ENCODE peak calls at places on chromosome 4, in nine cellular contexts. One of them, this sample, is unnamed.

GRCh38 chr4:112057479-112057878 is 87.8 kb upstream of the FAM241A start:
- DNase-seq in A549: no peak
- DNase-seq in tibial nerve: no peak
- DNase-seq in ovary: no peak
- DNase-seq in SK-N-SH: no peak
- DNase-seq in upper lobe of left lung: no peak
- DNase-seq in HepG2: no peak
- DNase-seq in suprapubic skin: no peak
- DNase-seq in K562: no peak
- DNase-seq in this sample: no peak

GRCh38 chr4:52374847-52375246 is 284.3 kb downstream of the USP46 start:
- DNase-seq in A549: peak
- DNase-seq in tibial nerve: no peak
- DNase-seq in ovary: no peak
- DNase-seq in SK-N-SH: no peak
- DNase-seq in upper lobe of left lung: no peak
- DNase-seq in HepG2: peak
- DNase-seq in suprapubic skin: no peak
- DNase-seq in K562: no peak
- DNase-seq in this sample: no peak

GRCh38 chr4:166169111-166169510 is 296.1 kb downstream of the TLL1 start:
- DNase-seq in A549: peak
- DNase-seq in tibial nerve: no peak
- DNase-seq in ovary: no peak
- DNase-seq in SK-N-SH: no peak
- DNase-seq in upper lobe of left lung: no peak
- DNase-seq in HepG2: peak
- DNase-seq in suprapubic skin: no peak
- DNase-seq in K562: no peak
- DNase-seq in this sample: no peak

GRCh38 chr4:136643416-136643815 is 888.9 kb downstream of the PCDH18 start:
- DNase-seq in A549: no peak
- DNase-seq in tibial nerve: no peak
- DNase-seq in ovary: no peak
- DNase-seq in SK-N-SH: peak
- DNase-seq in upper lobe of left lung: no peak
- DNase-seq in HepG2: no peak
- DNase-seq in suprapubic skin: no peak
- DNase-seq in K562: no peak
- DNase-seq in this sample: no peak

GRCh38 chr4:176277162-176277904 is 8.3 kb upstream of the ASB5 start:
- DNase-seq in A549: peak
- DNase-seq in tibial nerve: no peak
- DNase-seq in ovary: peak
- DNase-seq in SK-N-SH: peak
- DNase-seq in upper lobe of left lung: peak
- DNase-seq in HepG2: peak
- DNase-seq in suprapubic skin: no peak
- DNase-seq in K562: peak
- DNase-seq in this sample: peak

GRCh38 chr4:75779059-75779757 is 54.8 kb downstream of the USO1 start:
- DNase-seq in A549: no peak
- DNase-seq in tibial nerve: no peak
- DNase-seq in ovary: no peak
- DNase-seq in SK-N-SH: no peak
- DNase-seq in upper lobe of left lung: no peak
- DNase-seq in HepG2: no peak
- DNase-seq in suprapubic skin: no peak
- DNase-seq in K562: no peak
- DNase-seq in this sample: no peak

GRCh38 chr4:38715076-38715475 is 51.1 kb downstream of the KLF3 start:
- DNase-seq in A549: no peak
- DNase-seq in tibial nerve: no peak
- DNase-seq in ovary: no peak
- DNase-seq in SK-N-SH: no peak
- DNase-seq in upper lobe of left lung: no peak
- DNase-seq in HepG2: no peak
- DNase-seq in suprapubic skin: no peak
- DNase-seq in K562: no peak
- DNase-seq in this sample: no peak

GRCh38 chr4:142893012-142893411 is 46.9 kb upstream of the INPP4B start:
- DNase-seq in A549: no peak
- DNase-seq in tibial nerve: no peak
- DNase-seq in ovary: no peak
- DNase-seq in SK-N-SH: no peak
- DNase-seq in upper lobe of left lung: no peak
- DNase-seq in HepG2: no peak
- DNase-seq in suprapubic skin: no peak
- DNase-seq in K562: no peak
- DNase-seq in this sample: no peak

DNA sequence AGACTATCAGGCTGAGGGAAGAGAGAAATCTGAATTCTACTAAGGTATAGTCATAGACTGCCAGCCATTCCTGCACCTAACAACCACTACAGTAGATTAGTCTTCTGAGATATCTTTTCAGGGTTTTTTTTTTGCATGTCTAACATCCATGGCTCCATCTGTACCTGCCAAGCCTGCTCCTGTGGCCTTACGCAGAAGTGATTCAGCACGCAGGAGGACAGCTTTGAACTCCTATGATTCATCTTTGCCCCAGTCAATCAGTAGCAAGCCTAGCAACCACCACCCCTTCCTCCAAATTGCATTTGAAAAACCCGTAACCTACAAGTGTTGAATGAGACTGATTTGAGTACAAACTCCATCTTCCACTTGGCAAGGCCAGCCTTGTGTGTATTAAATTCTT is 520.7 kb upstream of the HS3ST1 start:
- DNase-seq in A549: no peak
- DNase-seq in tibial nerve: no peak
- DNase-seq in ovary: no peak
- DNase-seq in SK-N-SH: no peak
- DNase-seq in upper lobe of left lung: no peak
- DNase-seq in HepG2: no peak
- DNase-seq in suprapubic skin: no peak
- DNase-seq in K562: no peak
- DNase-seq in this sample: no peak
- TF ChIP-seq EP300 in A549: no peak
- TF ChIP-seq EP300 in tibial nerve: no peak
- TF ChIP-seq EP300 in ovary: no peak
- TF ChIP-seq EP300 in SK-N-SH: no peak
- TF ChIP-seq EP300 in upper lobe of left lung: no peak
- TF ChIP-seq EP300 in HepG2: no peak
- TF ChIP-seq EP300 in suprapubic skin: no peak
- TF ChIP-seq EP300 in K562: no peak
- TF ChIP-seq EP300 in this sample: no peak

GRCh38 chr4:147110473-147110872 is 164.8 kb upstream of the TTC29 start:
- DNase-seq in A549: no peak
- DNase-seq in tibial nerve: no peak
- DNase-seq in ovary: no peak
- DNase-seq in SK-N-SH: no peak
- DNase-seq in upper lobe of left lung: no peak
- DNase-seq in HepG2: no peak
- DNase-seq in suprapubic skin: no peak
- DNase-seq in K562: no peak
- DNase-seq in this sample: no peak
- TF ChIP-seq EP300 in A549: no peak
- TF ChIP-seq EP300 in tibial nerve: no peak
- TF ChIP-seq EP300 in ovary: no peak
- TF ChIP-seq EP300 in SK-N-SH: no peak
- TF ChIP-seq EP300 in upper lobe of left lung: no peak
- TF ChIP-seq EP300 in HepG2: no peak
- TF ChIP-seq EP300 in suprapubic skin: no peak
- TF ChIP-seq EP300 in K562: no peak
- TF ChIP-seq EP300 in this sample: no peak

GRCh38 chr4:104446431-104446925 is 48.2 kb downstream of the CXXC4 start:
- DNase-seq in A549: no peak
- DNase-seq in tibial nerve: no peak
- DNase-seq in ovary: no peak
- DNase-seq in SK-N-SH: no peak
- DNase-seq in upper lobe of left lung: no peak
- DNase-seq in HepG2: no peak
- DNase-seq in suprapubic skin: no peak
- DNase-seq in K562: no peak
- DNase-seq in this sample: no peak

GRCh38 chr4:104449537-104449936 is 45.2 kb downstream of the CXXC4 start:
- DNase-seq in A549: no peak
- DNase-seq in tibial nerve: no peak
- DNase-seq in ovary: no peak
- DNase-seq in SK-N-SH: no peak
- DNase-seq in upper lobe of left lung: no peak
- DNase-seq in HepG2: no peak
- DNase-seq in suprapubic skin: no peak
- DNase-seq in K562: no peak
- DNase-seq in this sample: no peak

GRCh38 chr4:104451573-104451972 is 43.1 kb downstream of the CXXC4 start:
- DNase-seq in A549: peak
- DNase-seq in tibial nerve: no peak
- DNase-seq in ovary: no peak
- DNase-seq in SK-N-SH: peak
- DNase-seq in upper lobe of left lung: no peak
- DNase-seq in HepG2: no peak
- DNase-seq in suprapubic skin: no peak
- DNase-seq in K562: no peak
- DNase-seq in this sample: no peak

GRCh38 chr4:104444685-104445084 is 50.0 kb downstream of the CXXC4 start:
- DNase-seq in A549: no peak
- DNase-seq in tibial nerve: no peak
- DNase-seq in ovary: no peak
- DNase-seq in SK-N-SH: no peak
- DNase-seq in upper lobe of left lung: no peak
- DNase-seq in HepG2: no peak
- DNase-seq in suprapubic skin: no peak
- DNase-seq in K562: no peak
- DNase-seq in this sample: no peak

DNA sequence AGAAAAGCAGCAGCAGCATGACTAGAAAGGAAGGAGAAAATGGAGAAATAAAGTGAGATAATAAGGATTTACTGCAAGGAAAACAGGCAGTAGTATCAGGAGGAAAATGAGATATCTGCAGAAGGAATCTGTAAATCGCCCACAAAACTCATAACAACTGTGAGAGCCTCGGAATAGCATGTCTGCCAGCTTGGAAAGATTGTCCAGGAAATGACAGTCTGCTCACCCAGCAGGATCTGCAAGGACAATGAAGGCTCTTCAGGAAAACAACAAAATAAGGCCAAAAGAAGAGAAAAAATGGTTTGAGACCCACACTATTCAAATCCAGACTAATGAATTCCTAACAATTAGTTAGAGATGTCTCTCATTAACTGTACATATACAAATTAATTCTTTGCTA is 47.3 kb downstream of the CXXC4 start:
- DNase-seq in A549: no peak
- DNase-seq in tibial nerve: no peak
- DNase-seq in ovary: no peak
- DNase-seq in SK-N-SH: no peak
- DNase-seq in upper lobe of left lung: no peak
- DNase-seq in HepG2: no peak
- DNase-seq in suprapubic skin: no peak
- DNase-seq in K562: no peak
- DNase-seq in this sample: no peak
- TF ChIP-seq EP300 in A549: no peak
- TF ChIP-seq EP300 in tibial nerve: no peak
- TF ChIP-seq EP300 in ovary: no peak
- TF ChIP-seq EP300 in SK-N-SH: no peak
- TF ChIP-seq EP300 in upper lobe of left lung: no peak
- TF ChIP-seq EP300 in HepG2: no peak
- TF ChIP-seq EP300 in suprapubic skin: no peak
- TF ChIP-seq EP300 in K562: no peak
- TF ChIP-seq EP300 in this sample: no peak

GRCh38 chr4:89752932-89753598 is 83.9 kb downstream of the SNCA start:
- DNase-seq in A549: no peak
- DNase-seq in tibial nerve: no peak
- DNase-seq in ovary: peak
- DNase-seq in SK-N-SH: peak
- DNase-seq in upper lobe of left lung: no peak
- DNase-seq in HepG2: no peak
- DNase-seq in suprapubic skin: peak
- DNase-seq in K562: no peak
- DNase-seq in this sample: no peak
- TF ChIP-seq EP300 in A549: no peak
- TF ChIP-seq EP300 in tibial nerve: no peak
- TF ChIP-seq EP300 in ovary: no peak
- TF ChIP-seq EP300 in SK-N-SH: no peak
- TF ChIP-seq EP300 in upper lobe of left lung: no peak
- TF ChIP-seq EP300 in HepG2: no peak
- TF ChIP-seq EP300 in suprapubic skin: no peak
- TF ChIP-seq EP300 in K562: no peak
- TF ChIP-seq EP300 in this sample: no peak

GRCh38 chr4:5863461-5864113 is 29.3 kb downstream of the CRMP1 start:
- DNase-seq in A549: peak
- DNase-seq in tibial nerve: no peak
- DNase-seq in ovary: no peak
- DNase-seq in SK-N-SH: no peak
- DNase-seq in upper lobe of left lung: no peak
- DNase-seq in HepG2: no peak
- DNase-seq in suprapubic skin: no peak
- DNase-seq in K562: no peak
- DNase-seq in this sample: no peak

GRCh38 chr4:5870701-5871100 is 22.2 kb downstream of the CRMP1 start:
- DNase-seq in A549: no peak
- DNase-seq in tibial nerve: no peak
- DNase-seq in ovary: no peak
- DNase-seq in SK-N-SH: no peak
- DNase-seq in upper lobe of left lung: no peak
- DNase-seq in HepG2: no peak
- DNase-seq in suprapubic skin: no peak
- DNase-seq in K562: no peak
- DNase-seq in this sample: no peak

GRCh38 chr4:5870220-5870619 is 22.7 kb downstream of the CRMP1 start:
- DNase-seq in A549: no peak
- DNase-seq in tibial nerve: no peak
- DNase-seq in ovary: no peak
- DNase-seq in SK-N-SH: no peak
- DNase-seq in upper lobe of left lung: no peak
- DNase-seq in HepG2: no peak
- DNase-seq in suprapubic skin: no peak
- DNase-seq in K562: no peak
- DNase-seq in this sample: no peak

GRCh38 chr4:5866841-5867782 is 25.8 kb downstream of the CRMP1 start:
- DNase-seq in A549: no peak
- DNase-seq in tibial nerve: no peak
- DNase-seq in ovary: no peak
- DNase-seq in SK-N-SH: no peak
- DNase-seq in upper lobe of left lung: no peak
- DNase-seq in HepG2: no peak
- DNase-seq in suprapubic skin: no peak
- DNase-seq in K562: no peak
- DNase-seq in this sample: no peak

GRCh38 chr4:5865896-5866599 is 26.8 kb downstream of the CRMP1 start:
- DNase-seq in A549: no peak
- DNase-seq in tibial nerve: no peak
- DNase-seq in ovary: no peak
- DNase-seq in SK-N-SH: no peak
- DNase-seq in upper lobe of left lung: no peak
- DNase-seq in HepG2: no peak
- DNase-seq in suprapubic skin: no peak
- DNase-seq in K562: no peak
- DNase-seq in this sample: no peak
- TF ChIP-seq EP300 in A549: no peak
- TF ChIP-seq EP300 in tibial nerve: no peak
- TF ChIP-seq EP300 in ovary: no peak
- TF ChIP-seq EP300 in SK-N-SH: no peak
- TF ChIP-seq EP300 in upper lobe of left lung: no peak
- TF ChIP-seq EP300 in HepG2: no peak
- TF ChIP-seq EP300 in suprapubic skin: no peak
- TF ChIP-seq EP300 in K562: no peak
- TF ChIP-seq EP300 in this sample: no peak

GRCh38 chr4:16785800-16786527 is 112.5 kb downstream of the LDB2 start:
- DNase-seq in A549: no peak
- DNase-seq in tibial nerve: no peak
- DNase-seq in ovary: no peak
- DNase-seq in SK-N-SH: no peak
- DNase-seq in upper lobe of left lung: no peak
- DNase-seq in HepG2: no peak
- DNase-seq in suprapubic skin: no peak
- DNase-seq in K562: no peak
- DNase-seq in this sample: no peak
- TF ChIP-seq EP300 in A549: no peak
- TF ChIP-seq EP300 in tibial nerve: no peak
- TF ChIP-seq EP300 in ovary: no peak
- TF ChIP-seq EP300 in SK-N-SH: no peak
- TF ChIP-seq EP300 in upper lobe of left lung: no peak
- TF ChIP-seq EP300 in HepG2: no peak
- TF ChIP-seq EP300 in suprapubic skin: no peak
- TF ChIP-seq EP300 in K562: no peak
- TF ChIP-seq EP300 in this sample: no peak

This sample was measured in stomach.